ENCODE peak calls at places on chromosomes 1 and 21, in five cellular contexts. R is psoas muscle, F is cardiac fibroblast, A is esophagus squamous epithelium, J is colonic mucosa. M is an unnamed sample.

GRCh38 chr21:17436626-17437111 is 76.2 kb upstream of the CXADR start:
- DNase-seq in F (no peak), R (no peak), J (no peak), A (no peak), M (no peak)

GRCh38 chr1:59697138-59697811 is 117.5 kb upstream of the HOOK1 start:
- DNase-seq in F (no peak), R (no peak), J (no peak), A (no peak), M (no peak)

GRCh38 chr1:158101944-158102343 is 78.8 kb upstream of the CD1D start:
- DNase-seq in J (no peak), R (no peak), F (peak), A (no peak), M (no peak)

GRCh38 chr1:192808588-192809285 is at the start of gene RGS2:
- DNase-seq in J (peak), F (peak), A (peak), R (peak), M (peak)

GRCh38 chr1:116252785-116253184 is 120.3 kb upstream of the ATP1A1 start:
- DNase-seq in R (no peak), A (no peak), J (no peak), F (no peak), M (no peak)

GRCh38 chr1:20058531-20058930 is 11.5 kb upstream of the PLA2G5 start:
- DNase-seq in R (no peak), A (no peak), F (peak), J (peak), M (no peak)

GRCh38 chr1:185038813-185039399 is 6.5 kb upstream of the RNF2 start:
- DNase-seq in A (no peak), F (no peak), J (no peak), R (no peak), M (no peak)

GRCh38 chr1:221204055-221204833 is 325.0 kb downstream of the HLX start:
- DNase-seq in F (no peak), A (no peak), R (no peak), J (no peak), M (no peak)

GRCh38 chr1:183911285-183911684 is 106.4 kb downstream of the RGL1 start:
- DNase-seq in A (no peak), F (no peak), R (no peak), J (no peak), M (peak)

GRCh38 chr1:145823565-145824498 is at the start of the genes POLR3C and RNF115:
- DNase-seq in F (peak), J (peak), A (peak), R (peak), M (peak)

GRCh38 chr1:5597991-5598823 is 394.0 kb downstream of the NPHP4 start:
- DNase-seq in J (peak), F (no peak), R (no peak), A (no peak), M (no peak)

GRCh38 chr1:171438441-171438840 is 46.9 kb upstream of the PRRC2C start:
- DNase-seq in F (peak), A (no peak), R (peak), J (peak), M (no peak)

GRCh38 chr1:204694145-204694544 is 8.6 kb upstream of the LRRN2 start:
- DNase-seq in F (no peak), R (no peak), J (no peak), A (no peak), M (no peak)

GRCh38 chr1:204688776-204689175 is 3.2 kb upstream of the LRRN2 start:
- DNase-seq in R (no peak), A (no peak), J (no peak), F (no peak), M (no peak)

GRCh38 chr1:204695692-204696091 is 10.2 kb upstream of the LRRN2 start:
- DNase-seq in J (no peak), A (no peak), F (no peak), R (no peak), M (no peak)

GRCh38 chr1:204692852-204693356 is 7.4 kb upstream of the LRRN2 start:
- DNase-seq in A (no peak), R (no peak), J (no peak), F (no peak), M (no peak)

DNA sequence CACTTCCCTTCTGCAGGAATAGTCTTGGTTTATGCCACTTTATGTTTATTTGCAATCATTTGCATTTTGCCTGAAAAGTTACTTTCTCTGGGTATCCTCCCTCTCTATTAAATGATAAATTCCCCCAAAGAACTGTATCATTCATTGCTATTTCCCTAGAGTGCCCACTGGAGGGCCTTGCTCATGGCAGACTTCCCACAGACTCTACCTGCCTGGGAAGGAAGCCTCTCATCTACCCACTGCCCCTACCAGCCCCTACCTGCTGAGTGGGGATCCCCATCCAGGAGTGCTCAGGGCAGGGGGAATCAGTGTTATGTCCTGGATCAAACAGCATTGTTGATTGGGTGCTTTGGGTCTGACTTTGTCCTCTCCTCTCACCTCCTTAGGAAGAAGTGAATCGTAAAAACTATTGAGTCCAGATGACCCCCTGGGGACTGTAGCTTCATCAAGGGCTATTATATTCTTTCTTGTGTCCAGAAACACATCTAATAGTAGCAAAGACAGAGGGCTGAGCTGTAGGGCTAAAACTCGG is 6.8 kb upstream of the LRRN2 start:
- DNase-seq in A (no peak), R (no peak), J (no peak), F (no peak), M (no peak)
- TF ChIP-seq CTCF in A (no peak), R (no peak), J (no peak), F (no peak), M (no peak)

DNA sequence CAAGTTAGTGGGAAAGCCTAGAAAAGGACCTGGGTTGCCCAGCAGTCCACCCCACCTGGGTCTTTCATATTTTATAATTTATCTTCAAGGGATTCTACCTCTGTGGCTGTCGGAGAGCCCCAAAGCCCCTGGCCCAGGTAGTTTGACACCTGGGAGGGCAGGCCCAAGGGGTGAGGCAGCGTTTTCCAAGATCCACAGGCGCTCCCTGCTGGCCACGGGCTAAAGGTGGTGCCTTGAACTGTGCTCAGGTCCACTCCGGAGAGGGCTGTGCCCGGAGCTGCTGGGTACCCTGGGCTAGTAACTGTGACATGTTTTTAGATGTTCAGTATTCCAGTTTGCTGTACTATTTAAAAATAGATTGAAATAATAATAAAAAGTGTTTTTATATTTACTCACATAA is 37.2 kb upstream of the CRNN start:
- DNase-seq in J (no peak), A (no peak), F (no peak), R (no peak), M (no peak)
- TF ChIP-seq CTCF in J (no peak), A (no peak), F (peak), R (no peak), M (peak)

GRCh38 chr1:203270448-203270847 is 34.9 kb upstream of the BTG2 start:
- DNase-seq in R (no peak), J (no peak), A (no peak), F (no peak), M (no peak)
- TF ChIP-seq CTCF in R (no peak), J (no peak), A (no peak), F (no peak), M (no peak)

DNA sequence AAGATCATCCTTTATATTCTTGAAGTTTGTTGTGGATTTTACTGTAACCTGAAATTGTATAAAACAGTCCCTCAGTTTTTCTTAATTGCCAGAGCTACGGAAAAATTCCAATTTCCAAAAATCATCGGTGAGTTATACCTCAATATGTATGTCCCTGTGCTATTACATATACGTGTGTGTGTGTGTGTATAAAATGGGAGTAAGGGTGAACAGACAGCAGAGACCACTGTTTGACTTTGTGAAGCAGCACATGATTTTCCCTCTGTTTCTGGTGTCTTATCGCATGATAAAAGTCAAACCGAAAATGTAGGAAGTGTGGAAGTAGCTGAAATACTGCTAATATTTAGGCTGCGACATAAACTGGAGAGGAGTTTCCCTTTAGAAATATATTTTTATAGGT is 1.2 kb downstream of the OR2T1 start:
- DNase-seq in J (no peak), R (no peak), F (peak), A (peak), M (no peak)
- TF ChIP-seq CTCF in J (no peak), R (no peak), F (no peak), A (no peak), M (no peak)

DNA sequence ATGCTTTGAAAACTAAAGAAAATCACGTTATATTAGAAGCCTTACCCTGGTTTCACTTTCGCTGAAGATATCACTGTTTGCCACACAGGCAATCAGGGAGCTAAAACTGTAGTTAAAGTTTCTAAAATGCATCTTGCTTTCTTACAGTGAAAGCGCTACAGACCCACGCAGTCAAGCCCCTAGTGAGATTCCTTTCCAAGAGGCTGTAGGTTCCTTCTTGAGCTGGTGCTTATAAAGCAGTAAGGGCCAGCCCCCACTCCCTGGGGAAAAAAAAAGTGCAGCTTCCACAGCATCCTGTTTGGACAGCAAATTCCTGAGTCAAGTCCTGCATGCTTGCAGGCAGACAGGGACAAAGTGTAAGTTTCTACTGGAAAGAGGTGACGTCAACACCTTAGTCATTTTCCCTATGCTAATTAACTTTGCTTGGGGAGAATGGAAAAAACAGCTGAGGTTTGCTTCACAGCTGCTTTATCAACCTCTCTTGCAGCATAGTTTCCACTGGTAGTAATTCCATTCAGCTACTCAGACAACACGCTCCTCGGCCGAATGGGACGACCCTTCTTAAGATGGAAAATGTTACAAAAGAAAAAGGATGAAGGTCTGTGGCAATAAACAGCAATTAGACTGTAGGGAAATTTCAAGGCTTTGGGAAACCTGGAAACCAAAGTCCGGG is 14.7 kb upstream of the KCNE1 start:
- DNase-seq in R (peak), F (peak), A (no peak), J (peak), M (peak)
- TF ChIP-seq CTCF in R (no peak), F (no peak), A (no peak), J (no peak), M (no peak)

GRCh38 chr1:226708967-226709396 is 30.1 kb downstream of the ITPKB start:
- DNase-seq in R (no peak), A (no peak), J (no peak), F (no peak), M (no peak)
- TF ChIP-seq CTCF in R (no peak), A (no peak), J (no peak), F (no peak), M (no peak)

GRCh38 chr1:226657788-226658537 is 81.1 kb downstream of the ITPKB start:
- DNase-seq in J (no peak), F (no peak), R (peak), A (no peak), M (no peak)
- TF ChIP-seq CTCF in J (no peak), F (no peak), R (no peak), A (no peak), M (no peak)